ENCODE peak calls at places on chromosomes 3 and 15, in four cellular contexts. X is activated gamma-delta T cell treated with anti-CD3 and anti-CD28 coated beads, Interleukin-2, amount 50 U/mL, for 16 hours; M is EL; O is activated CD8-positive, alpha-beta T cell treated with anti-CD3 and anti-CD28 coated beads for 36 hours. W is an unnamed sample.

GRCh38 chr3:185878920-185879319 is 54.1 kb upstream of the IGF2BP2 start:
- DNase-seq in X (no peak), M (no peak), O (no peak), W (no peak)

GRCh38 chr15:69328739-69329138 is 30.0 kb downstream of the PAQR5 start:
- DNase-seq in M (no peak), X (no peak), O (no peak), W (no peak)

GRCh38 chr15:88717342-88718017 is 78.7 kb downstream of the ISG20 start:
- DNase-seq in X (no peak), O (no peak), M (no peak), W (no peak)

GRCh38 chr3:50210510-50211367 is 5.7 kb downstream of the SLC38A3 start:
- DNase-seq in X (no peak), O (no peak), M (no peak), W (no peak)

GRCh38 chr3:97823503-97824004 is 1.7 kb downstream of the CRYBG3 start:
- DNase-seq in O (no peak), X (no peak), M (peak; percentile 11), W (no peak)

GRCh38 chr15:79007066-79007465 is 62.2 kb upstream of the CTSH start:
- DNase-seq in M (no peak), X (no peak), O (peak; percentile 68), W (no peak)

GRCh38 chr3:172024679-172025078 is 14.7 kb upstream of the FNDC3B start:
- DNase-seq in M (no peak), X (no peak), O (no peak), W (no peak)

GRCh38 chr15:41283653-41284424 is 48.6 kb downstream of the OIP5 start:
- DNase-seq in X (peak; percentile 97), M (peak; percentile 99), O (peak; percentile 99), W (peak; percentile 93)

GRCh38 chr3:10494180-10494579 is 11.2 kb downstream of the ATP2B2 start:
- DNase-seq in M (no peak), X (no peak), O (no peak), W (no peak)

GRCh38 chr15:72231847-72232461 is 964 bp upstream of the PKM start:
- DNase-seq in M (peak; percentile 76), O (peak; percentile 68), X (no peak), W (no peak)

GRCh38 chr3:159919873-159920272 is 68.8 kb upstream of the IL12A start:
- DNase-seq in O (no peak), X (no peak), M (peak; percentile 49), W (no peak)

GRCh38 chr15:64009798-64010241 is 36.5 kb downstream of the DAPK2 start:
- DNase-seq in M (peak; percentile 45), X (peak; percentile 31), O (peak; percentile 77), W (no peak)